ENCODE peak calls at places on chromosomes 11 and 22, in eight cellular contexts. One of them, this sample, is unnamed.

GRCh38 chr22:35742342-35743100 is 24.8 kb downstream of the APOL5 start:
- DNase-seq in transverse colon: no peak
- DNase-seq in testis: no peak
- DNase-seq in body of pancreas: no peak
- DNase-seq in right lobe of liver: no peak
- DNase-seq in heart left ventricle: no peak
- DNase-seq in H1: no peak
- DNase-seq in upper lobe of left lung: no peak
- DNase-seq in this sample: no peak

GRCh38 chr11:32531528-32531927 is 52.1 kb upstream of the EIF3M start:
- DNase-seq in body of pancreas: no peak
- DNase-seq in right lobe of liver: no peak
- DNase-seq in upper lobe of left lung: no peak
- DNase-seq in H1: no peak
- DNase-seq in transverse colon: no peak
- DNase-seq in heart left ventricle: no peak
- DNase-seq in testis: no peak
- DNase-seq in this sample: no peak

GRCh38 chr22:24977370-24978230 is 25.1 kb downstream of the KIAA1671 start:
- DNase-seq in right lobe of liver: peak; percentile 58
- DNase-seq in H1: peak; percentile 57
- DNase-seq in body of pancreas: no peak
- DNase-seq in upper lobe of left lung: peak; percentile 47
- DNase-seq in transverse colon: peak; percentile 68
- DNase-seq in testis: peak; percentile 39
- DNase-seq in heart left ventricle: peak; percentile 66
- DNase-seq in this sample: no peak

GRCh38 chr11:95419915-95420314 is 188.9 kb upstream of the SESN3 start:
- DNase-seq in right lobe of liver: no peak
- DNase-seq in upper lobe of left lung: no peak
- DNase-seq in body of pancreas: no peak
- DNase-seq in testis: no peak
- DNase-seq in H1: no peak
- DNase-seq in heart left ventricle: no peak
- DNase-seq in transverse colon: no peak
- DNase-seq in this sample: no peak

GRCh38 chr22:42367980-42368378 is 64.2 kb downstream of the NFAM1 start:
- DNase-seq in transverse colon: peak; percentile 39
- DNase-seq in H1: no peak
- DNase-seq in heart left ventricle: no peak
- DNase-seq in testis: no peak
- DNase-seq in right lobe of liver: no peak
- DNase-seq in body of pancreas: peak; percentile 26
- DNase-seq in upper lobe of left lung: no peak
- DNase-seq in this sample: no peak

GRCh38 chr22:19919701-19920363 is 21.7 kb upstream of the COMT start:
- DNase-seq in upper lobe of left lung: no peak
- DNase-seq in transverse colon: no peak
- DNase-seq in H1: no peak
- DNase-seq in heart left ventricle: no peak
- DNase-seq in testis: no peak
- DNase-seq in right lobe of liver: no peak
- DNase-seq in body of pancreas: no peak
- DNase-seq in this sample: no peak

GRCh38 chr22:48923909-48924475 is 903.7 kb downstream of the BRD1 start:
- DNase-seq in upper lobe of left lung: no peak
- DNase-seq in heart left ventricle: no peak
- DNase-seq in body of pancreas: no peak
- DNase-seq in right lobe of liver: no peak
- DNase-seq in H1: peak; percentile 3
- DNase-seq in transverse colon: no peak
- DNase-seq in testis: no peak
- DNase-seq in this sample: no peak

GRCh38 chr11:120040136-120040840 is 97.6 kb downstream of the TRIM29 start:
- DNase-seq in right lobe of liver: no peak
- DNase-seq in testis: no peak
- DNase-seq in H1: peak; percentile 17
- DNase-seq in heart left ventricle: no peak
- DNase-seq in body of pancreas: no peak
- DNase-seq in upper lobe of left lung: no peak
- DNase-seq in transverse colon: no peak
- DNase-seq in this sample: no peak

DNA sequence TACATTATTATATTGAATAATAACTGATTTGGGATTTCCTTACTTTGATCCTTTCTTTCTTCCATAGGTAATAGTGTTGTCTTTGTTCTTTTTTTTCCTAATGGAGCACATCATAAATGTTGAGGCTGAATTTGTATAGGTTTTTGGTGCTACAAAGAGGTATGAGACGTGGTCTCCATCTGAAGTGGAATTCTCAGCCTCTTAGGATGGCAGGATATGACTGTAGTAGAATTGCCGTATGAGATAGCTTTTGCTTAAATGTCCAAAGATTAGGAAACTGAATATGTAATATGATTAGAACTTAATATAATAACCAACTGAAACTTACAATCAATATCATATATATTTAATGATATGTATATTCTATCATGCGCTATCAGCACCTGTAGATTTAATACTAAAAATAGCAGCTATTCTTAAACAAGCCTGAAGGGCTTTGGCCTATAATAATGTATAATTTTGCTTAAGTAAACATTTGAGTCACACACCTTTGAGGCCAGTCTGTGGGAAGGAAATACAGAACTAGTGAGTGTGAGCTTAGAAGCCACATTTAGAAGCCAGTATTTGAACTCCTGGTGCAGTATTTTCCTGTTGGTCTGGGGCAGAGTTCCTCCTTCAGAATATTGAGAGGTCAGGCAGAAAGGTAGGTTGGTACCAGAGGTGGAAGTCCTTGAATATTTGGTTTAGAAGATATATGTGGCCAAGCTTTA is 62.6 kb downstream of the SWAP70 start:
- DNase-seq in right lobe of liver: no peak
- DNase-seq in body of pancreas: no peak
- DNase-seq in transverse colon: no peak
- DNase-seq in testis: no peak
- DNase-seq in H1: no peak
- DNase-seq in heart left ventricle: no peak
- DNase-seq in upper lobe of left lung: no peak
- DNase-seq in this sample: no peak
- TF ChIP-seq POLR2A in right lobe of liver: no peak
- TF ChIP-seq POLR2A in body of pancreas: no peak
- TF ChIP-seq POLR2A in transverse colon: no peak
- TF ChIP-seq POLR2A in testis: no peak
- TF ChIP-seq POLR2A in H1: no peak
- TF ChIP-seq POLR2A in heart left ventricle: no peak
- TF ChIP-seq POLR2A in upper lobe of left lung: no peak
- TF ChIP-seq POLR2A in this sample: no peak

GRCh38 chr22:37237371-37238268 is 6.4 kb downstream of the RAC2 start:
- DNase-seq in upper lobe of left lung: no peak
- DNase-seq in body of pancreas: no peak
- DNase-seq in right lobe of liver: peak; percentile 11
- DNase-seq in H1: no peak
- DNase-seq in transverse colon: peak; percentile 4
- DNase-seq in heart left ventricle: no peak
- DNase-seq in testis: no peak
- DNase-seq in this sample: no peak

GRCh38 chr22:37232140-37232998 is 11.7 kb downstream of the RAC2 start:
- DNase-seq in transverse colon: peak; percentile 13
- DNase-seq in right lobe of liver: peak; percentile 17
- DNase-seq in heart left ventricle: no peak
- DNase-seq in body of pancreas: no peak
- DNase-seq in H1: no peak
- DNase-seq in testis: no peak
- DNase-seq in upper lobe of left lung: no peak
- DNase-seq in this sample: no peak

GRCh38 chr22:37233751-37234631 is 10.1 kb downstream of the RAC2 start:
- DNase-seq in body of pancreas: no peak
- DNase-seq in testis: no peak
- DNase-seq in heart left ventricle: no peak
- DNase-seq in H1: no peak
- DNase-seq in transverse colon: peak; percentile 6
- DNase-seq in upper lobe of left lung: no peak
- DNase-seq in right lobe of liver: peak; percentile 14
- DNase-seq in this sample: no peak

GRCh38 chr22:37235897-37236607 is 8.0 kb downstream of the RAC2 start:
- DNase-seq in H1: no peak
- DNase-seq in heart left ventricle: no peak
- DNase-seq in testis: no peak
- DNase-seq in transverse colon: peak; percentile 3
- DNase-seq in right lobe of liver: peak; percentile 6
- DNase-seq in body of pancreas: no peak
- DNase-seq in upper lobe of left lung: no peak
- DNase-seq in this sample: no peak

DNA sequence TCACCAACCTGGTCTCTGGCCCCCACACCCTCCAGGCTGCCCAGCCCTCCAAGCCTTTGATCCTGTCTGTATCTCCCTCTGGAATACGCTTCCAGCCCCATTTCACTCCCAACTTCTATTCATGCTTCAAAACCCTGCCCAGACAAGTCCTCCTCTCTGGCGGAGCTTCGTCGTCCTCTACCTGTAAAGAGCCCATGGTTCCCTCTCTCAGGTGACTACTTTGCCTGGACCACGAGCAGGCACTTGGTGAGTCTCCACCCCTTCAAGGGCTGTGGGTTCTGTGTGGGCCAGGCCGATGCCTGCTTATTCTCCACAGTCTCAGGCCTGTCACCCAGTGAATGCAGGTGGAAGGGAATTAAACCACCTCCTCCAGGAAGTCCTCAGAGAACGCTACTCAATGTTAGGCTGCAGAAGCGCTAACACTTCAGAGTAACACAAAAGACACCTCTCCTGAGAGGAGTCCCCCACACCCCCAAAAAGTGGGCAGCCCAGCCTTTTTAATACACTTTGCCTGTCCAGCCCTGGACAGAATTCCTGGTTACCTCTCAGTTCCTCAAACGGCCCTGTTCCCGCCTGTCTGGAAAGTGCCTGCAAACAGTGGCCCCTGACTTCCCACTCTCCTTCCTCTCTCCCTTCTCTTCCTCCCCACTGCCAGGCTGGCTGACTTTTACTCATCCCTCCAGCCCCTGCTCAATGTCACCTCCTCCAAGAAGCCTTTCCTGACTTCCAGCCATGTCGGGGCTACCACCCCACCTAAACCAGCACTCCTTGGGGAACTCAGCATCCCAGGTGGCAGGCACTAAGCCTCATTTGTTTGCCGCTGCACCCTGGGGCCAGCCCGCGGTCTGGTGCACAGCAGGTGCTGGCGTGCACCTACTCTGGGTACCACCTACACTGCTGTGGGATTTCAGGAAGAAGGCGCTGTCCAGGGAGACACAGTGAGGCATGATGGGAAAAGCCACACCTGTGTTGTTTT is 9.0 kb downstream of the RAC2 start:
- DNase-seq in right lobe of liver: peak; percentile 11
- DNase-seq in H1: no peak
- DNase-seq in transverse colon: peak; percentile 10
- DNase-seq in heart left ventricle: no peak
- DNase-seq in upper lobe of left lung: no peak
- DNase-seq in body of pancreas: no peak
- DNase-seq in testis: no peak
- DNase-seq in this sample: no peak
- TF ChIP-seq POLR2A in right lobe of liver: no peak
- TF ChIP-seq POLR2A in H1: no peak
- TF ChIP-seq POLR2A in transverse colon: no peak
- TF ChIP-seq POLR2A in heart left ventricle: no peak
- TF ChIP-seq POLR2A in upper lobe of left lung: no peak
- TF ChIP-seq POLR2A in body of pancreas: no peak
- TF ChIP-seq POLR2A in testis: no peak
- TF ChIP-seq POLR2A in this sample: no peak

DNA sequence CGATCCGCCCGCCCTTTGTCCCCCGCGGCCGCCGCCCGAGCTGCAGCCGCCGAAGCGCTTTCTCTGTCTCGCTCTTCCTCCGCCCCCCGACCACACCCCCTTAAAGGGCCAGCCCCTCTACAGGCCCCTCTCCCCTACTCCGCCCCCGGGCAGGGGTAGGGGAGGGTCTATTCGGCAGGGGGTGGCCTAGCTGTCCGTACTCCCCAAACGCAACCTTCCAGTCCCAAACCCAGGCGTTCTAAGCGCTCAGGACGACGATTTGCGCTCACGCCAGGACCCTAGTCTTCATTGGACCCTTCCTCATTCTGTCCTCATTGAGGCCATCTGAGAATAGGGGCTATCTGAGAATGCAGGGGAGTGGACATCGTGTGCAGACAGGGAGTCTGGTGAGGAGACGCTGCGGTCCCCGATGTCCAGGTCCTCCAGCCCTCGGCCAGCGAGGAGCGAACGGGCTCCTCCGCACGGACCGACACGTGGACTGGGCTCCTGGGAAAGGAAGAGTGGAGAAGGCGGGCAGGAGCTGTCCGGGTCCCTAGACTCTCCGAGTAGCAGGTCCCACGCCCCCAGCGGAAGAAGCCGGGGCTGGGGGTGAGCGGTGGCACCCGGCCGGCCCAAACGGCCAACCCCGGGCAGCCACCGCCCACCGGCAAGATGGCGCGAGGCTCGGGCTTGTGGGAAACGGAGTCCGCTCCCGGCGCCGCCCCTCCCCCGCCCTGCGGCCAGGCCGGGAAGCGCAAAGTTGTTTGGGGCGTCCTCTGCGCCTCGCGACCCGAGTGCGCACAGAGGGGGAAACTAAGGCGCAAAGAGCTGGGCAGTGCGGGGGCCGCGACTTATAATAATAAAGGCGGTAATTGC is at the start of gene PPP1R14B:
- DNase-seq in upper lobe of left lung: peak; percentile 92
- DNase-seq in heart left ventricle: peak; percentile 92
- DNase-seq in body of pancreas: peak; percentile 88
- DNase-seq in transverse colon: peak; percentile 92
- DNase-seq in testis: peak; percentile 87
- DNase-seq in right lobe of liver: peak; percentile 92
- DNase-seq in H1: peak; percentile 94
- DNase-seq in this sample: peak; percentile 85
- TF ChIP-seq POLR2A in upper lobe of left lung: peak; percentile 48
- TF ChIP-seq POLR2A in heart left ventricle: peak; percentile 50
- TF ChIP-seq POLR2A in body of pancreas: peak; percentile 51
- TF ChIP-seq POLR2A in transverse colon: peak; percentile 54
- TF ChIP-seq POLR2A in testis: no peak
- TF ChIP-seq POLR2A in right lobe of liver: peak; percentile 21
- TF ChIP-seq POLR2A in H1: no peak
- TF ChIP-seq POLR2A in this sample: no peak

GRCh38 chr11:67238894-67239794 is 27.1 kb upstream of the GRK2 start:
- DNase-seq in testis: no peak
- DNase-seq in body of pancreas: no peak
- DNase-seq in transverse colon: no peak
- DNase-seq in heart left ventricle: no peak
- DNase-seq in H1: no peak
- DNase-seq in right lobe of liver: no peak
- DNase-seq in upper lobe of left lung: no peak
- DNase-seq in this sample: no peak

GRCh38 chr11:67240575-67241389 is 25.5 kb upstream of the GRK2 start:
- DNase-seq in testis: peak; percentile 67
- DNase-seq in body of pancreas: peak; percentile 66
- DNase-seq in H1: no peak
- DNase-seq in right lobe of liver: peak; percentile 79
- DNase-seq in heart left ventricle: peak; percentile 73
- DNase-seq in transverse colon: peak; percentile 82
- DNase-seq in upper lobe of left lung: peak; percentile 75
- DNase-seq in this sample: no peak

GRCh38 chr11:67237574-67237973 is 28.7 kb upstream of the GRK2 start:
- DNase-seq in testis: no peak
- DNase-seq in body of pancreas: no peak
- DNase-seq in heart left ventricle: no peak
- DNase-seq in right lobe of liver: no peak
- DNase-seq in transverse colon: no peak
- DNase-seq in H1: no peak
- DNase-seq in upper lobe of left lung: no peak
- DNase-seq in this sample: no peak

GRCh38 chr11:67242548-67242947 is 23.7 kb upstream of the GRK2 start:
- DNase-seq in testis: no peak
- DNase-seq in right lobe of liver: no peak
- DNase-seq in upper lobe of left lung: no peak
- DNase-seq in transverse colon: no peak
- DNase-seq in body of pancreas: no peak
- DNase-seq in H1: no peak
- DNase-seq in heart left ventricle: no peak
- DNase-seq in this sample: no peak

GRCh38 chr11:67239795-67240574 is 26.3 kb upstream of the GRK2 start:
- DNase-seq in H1: peak; percentile 91
- DNase-seq in upper lobe of left lung: peak; percentile 99
- DNase-seq in right lobe of liver: peak; percentile 96
- DNase-seq in transverse colon: peak; percentile 97
- DNase-seq in heart left ventricle: peak; percentile 98
- DNase-seq in body of pancreas: peak; percentile 97
- DNase-seq in testis: peak; percentile 98
- DNase-seq in this sample: peak; percentile 76
- TF ChIP-seq POLR2A in H1: peak; percentile 95
- TF ChIP-seq POLR2A in upper lobe of left lung: peak; percentile 92
- TF ChIP-seq POLR2A in right lobe of liver: peak; percentile 96
- TF ChIP-seq POLR2A in transverse colon: peak; percentile 98
- TF ChIP-seq POLR2A in heart left ventricle: peak; percentile 96
- TF ChIP-seq POLR2A in body of pancreas: peak; percentile 96
- TF ChIP-seq POLR2A in testis: no peak
- TF ChIP-seq POLR2A in this sample: peak; percentile 97